ENCODE peak calls at places on chromosomes 3 and 15, in eight cellular contexts. S, G, A, I, X, K, N and M are unnamed samples.

GRCh38 chr3:177498037-177498857 is 301.0 kb upstream of the TBL1XR1 start:
- DNase-seq in S (peak; percentile 43), G (no peak), A (no peak), I (no peak), X (no peak), K (no peak), N (no peak), M (no peak)

GRCh38 chr3:152331018-152331541 is 62.4 kb downstream of the MBNL1 start:
- DNase-seq in S (peak; percentile 97), G (no peak), A (no peak), I (no peak), X (peak; percentile 65), K (no peak), N (peak; percentile 29), M (no peak)

GRCh38 chr3:69649713-69650419 is 89.4 kb upstream of the MITF start:
- DNase-seq in S (peak; percentile 75), G (no peak), A (no peak), I (no peak), X (no peak), K (no peak), N (no peak), M (no peak)

GRCh38 chr15:68383161-68384074 is 48.5 kb downstream of the ITGA11 start:
- DNase-seq in S (peak; percentile 69), G (peak; percentile 55), A (peak; percentile 74), I (no peak), X (peak; percentile 36), K (peak; percentile 64), N (peak; percentile 39), M (no peak)

GRCh38 chr15:52294881-52295420 is 653 bp downstream of the MYO5C start:
- DNase-seq in S (peak; percentile 19), G (no peak), A (no peak), I (no peak), X (no peak), K (peak; percentile 70), N (peak; percentile 47), M (no peak)

GRCh38 chr3:132317229-132317948 is at the start of gene ACP3:
- DNase-seq in S (peak; percentile 10), G (no peak), A (no peak), I (peak; percentile 8), X (peak; percentile 43), K (no peak), N (no peak), M (peak; percentile 72)

GRCh38 chr3:81684739-81685395 is 76.6 kb downstream of the GBE1 start:
- DNase-seq in S (no peak), G (no peak), A (peak; percentile 12), I (no peak), X (no peak), K (no peak), N (peak; percentile 20), M (no peak)

GRCh38 chr15:80743189-80743833 is 35.9 kb upstream of the CEMIP start:
- DNase-seq in S (no peak), G (no peak), A (no peak), I (no peak), X (no peak), K (no peak), N (peak; percentile 85), M (no peak)

GRCh38 chr3:112390783-112391641 is 58.1 kb downstream of the CD200 start:
- DNase-seq in S (peak; percentile 89), G (no peak), A (no peak), I (no peak), X (no peak), K (no peak), N (no peak), M (no peak)

GRCh38 chr3:149473314-149473990 is 1.0 kb upstream of the TM4SF4 start:
- DNase-seq in S (peak; percentile 17), G (no peak), A (no peak), I (no peak), X (peak; percentile 19), K (no peak), N (no peak), M (no peak)

GRCh38 chr3:156519758-156520162 is 35.2 kb downstream of the SSR3 start:
- DNase-seq in S (no peak), G (no peak), A (no peak), I (peak; percentile 27), X (no peak), K (no peak), N (no peak), M (no peak)

GRCh38 chr3:190368871-190369270 is 19.1 kb upstream of the CLDN16 start:
- DNase-seq in S (no peak), G (no peak), A (no peak), I (no peak), X (no peak), K (no peak), N (no peak), M (no peak)

GRCh38 chr15:70165811-70166284 is 68.1 kb upstream of the TLE3 start:
- DNase-seq in S (peak; percentile 46), G (no peak), A (no peak), I (no peak), X (no peak), K (peak; percentile 57), N (no peak), M (no peak)

GRCh38 chr3:72571638-72572114 is 276.6 kb downstream of the SHQ1 start:
- DNase-seq in S (no peak), G (no peak), A (no peak), I (no peak), X (no peak), K (no peak), N (peak; percentile 82), M (no peak)

GRCh38 chr3:123499316-123499715 is 50.4 kb upstream of the ADCY5 start:
- DNase-seq in S (no peak), G (no peak), A (no peak), I (no peak), X (no peak), K (no peak), N (no peak), M (no peak)

GRCh38 chr3:122169911-122170310 is 13.6 kb upstream of the CASR start:
- DNase-seq in S (no peak), G (no peak), A (no peak), I (no peak), X (no peak), K (no peak), N (no peak), M (no peak)

GRCh38 chr15:40104296-40104864 is 4.3 kb downstream of the BMF start:
- DNase-seq in S (no peak), G (no peak), A (no peak), I (no peak), X (no peak), K (no peak), N (no peak), M (no peak)

GRCh38 chr15:28936481-28936881 is 50.7 kb downstream of the APBA2 start:
- DNase-seq in S (no peak), G (no peak), A (no peak), I (no peak), X (no peak), K (no peak), N (no peak), M (no peak)

GRCh38 chr3:52777959-52778805 is 783 bp downstream of the ITIH1 start:
- DNase-seq in S (no peak), G (peak; percentile 41), A (no peak), I (no peak), X (no peak), K (no peak), N (no peak), M (no peak)

GRCh38 chr3:132464066-132464465 is 46.8 kb downstream of the DNAJC13 start:
- DNase-seq in S (no peak), G (no peak), A (no peak), I (no peak), X (no peak), K (no peak), N (no peak), M (no peak)

GRCh38 chr15:92666780-92667179 is 11.2 kb upstream of the FAM174B start:
- DNase-seq in S (no peak), G (no peak), A (no peak), I (no peak), X (no peak), K (no peak), N (no peak), M (no peak)

GRCh38 chr3:114471478-114471877 is 177.7 kb downstream of the TIGIT start:
- DNase-seq in S (no peak), G (no peak), A (no peak), I (no peak), X (no peak), K (no peak), N (no peak), M (no peak)

DNA sequence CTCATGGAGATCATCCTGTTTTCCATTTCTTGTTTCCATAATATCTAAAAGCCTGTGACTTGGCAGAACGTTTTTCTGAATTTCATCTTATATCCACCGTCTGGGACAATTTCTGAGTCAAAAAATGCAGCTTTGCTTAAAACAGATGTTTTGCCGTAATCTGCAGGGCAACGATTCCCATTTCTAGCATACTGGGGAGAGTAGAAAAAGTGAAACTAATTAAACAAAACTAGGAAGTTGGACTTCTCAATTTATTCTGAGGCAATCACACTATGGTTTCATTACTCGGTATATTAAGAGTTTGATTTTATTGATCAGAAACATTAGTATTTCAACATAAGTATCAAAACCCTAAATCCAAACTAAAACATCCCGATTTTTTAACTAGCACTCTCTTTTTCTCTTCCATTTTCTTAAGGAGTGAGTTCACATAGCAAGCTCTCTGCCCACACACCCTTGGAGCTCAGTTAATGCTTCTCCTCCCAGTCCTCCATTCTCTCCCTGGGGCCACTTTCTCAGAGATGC is 33.6 kb downstream of the SPATA12 start:
- DNase-seq in S (no peak), G (no peak), A (no peak), I (no peak), X (no peak), K (no peak), N (no peak), M (no peak)
- TF ChIP-seq POLR2AphosphoS5 in S (no peak), G (no peak), A (no peak), I (no peak), X (no peak), K (no peak), N (no peak), M (no peak)

GRCh38 chr15:66600240-66600627 is 34.4 kb upstream of the LCTL start:
- DNase-seq in S (no peak), G (no peak), A (no peak), I (no peak), X (no peak), K (no peak), N (no peak), M (no peak)
- H3K9ac ChIP-seq in S (no peak overlapping the region), G (no peak overlapping the region), A (peak overlapping the region; percentile 14), I (no peak overlapping the region), X (no peak overlapping the region), K (no peak overlapping the region), N (no peak overlapping the region), M (no peak overlapping the region)

DNA sequence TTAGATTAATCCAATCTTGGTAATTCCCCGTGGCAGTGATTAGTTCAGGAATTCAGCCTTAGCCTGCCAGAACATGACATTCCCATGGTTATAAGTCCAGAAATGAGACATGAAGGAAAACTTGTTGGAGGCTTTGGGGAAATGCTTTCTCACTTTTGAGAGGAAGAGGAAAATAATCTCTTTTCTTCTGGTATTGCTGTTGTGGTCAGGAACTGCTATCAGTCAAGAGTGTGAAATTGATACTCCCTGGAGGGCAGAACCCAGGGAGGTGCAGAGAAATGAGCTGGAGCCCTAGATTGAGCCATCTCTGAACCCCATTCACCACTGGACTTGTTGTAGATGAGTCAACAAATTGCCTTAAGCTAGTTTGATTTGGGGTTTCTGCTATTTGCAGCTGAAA is 38.6 kb upstream of the APH1B start:
- DNase-seq in S (no peak), G (no peak), A (peak; percentile 23), I (peak; percentile 50), X (no peak), K (no peak), N (no peak), M (no peak)
- TF ChIP-seq POLR2AphosphoS5 in S (no peak), G (no peak), A (no peak), I (no peak), X (no peak), K (no peak), N (no peak), M (no peak)

GRCh38 chr15:74845208-74845568 is 2.2 kb upstream of the ULK3 start:
- DNase-seq in S (no peak), G (no peak), A (no peak), I (no peak), X (no peak), K (no peak), N (no peak), M (no peak)
- H3K9ac ChIP-seq in S (no peak overlapping the region), G (no peak overlapping the region), A (peak overlapping the region; percentile 61), I (no peak overlapping the region), X (no peak overlapping the region), K (no peak overlapping the region), N (no peak overlapping the region), M (no peak overlapping the region)